ENCODE peak calls at places on chromosomes 6 and 20, in six cellular contexts. T is HTR-8/SVneo; C is WERI-Rb-1; V is T-helper 2 cell; H is nephron progenitor cell; P is CD8-positive, alpha-beta memory T cell. B is an unnamed sample.

GRCh38 chr6:2231438-2231837 is 14.0 kb downstream of the GMDS start:
- DNase-seq in T (no peak), C (no peak), V (no peak), H (no peak), P (no peak), B (no peak)

GRCh38 chr6:161169060-161169459 is 104.8 kb downstream of the AGPAT4 start:
- DNase-seq in T (no peak), C (no peak), V (no peak), H (no peak), P (no peak), B (no peak)

GRCh38 chr6:16739329-16739801 is 21.9 kb downstream of the ATXN1 start:
- DNase-seq in T (no peak), C (peak), V (no peak), H (no peak), P (no peak), B (peak)

GRCh38 chr6:30742316-30743098 is at the start of gene FLOT1:
- DNase-seq in T (peak), C (peak), V (peak), H (peak), P (peak), B (peak)

GRCh38 chr6:110448846-110449544 is 27.4 kb downstream of the SLC22A16 start:
- DNase-seq in T (no peak), C (peak), V (no peak), H (no peak), P (no peak), B (no peak)

GRCh38 chr6:14440215-14440890 is 322.8 kb downstream of the CD83 start:
- DNase-seq in T (no peak), C (peak), V (no peak), H (no peak), P (no peak), B (no peak)

GRCh38 chr20:6038256-6038655 is 15.6 kb downstream of the LRRN4 start:
- DNase-seq in T (no peak), C (no peak), V (no peak), H (no peak), P (no peak), B (peak)

GRCh38 chr20:23869520-23869919 is 10.0 kb downstream of the CST5 start:
- DNase-seq in T (no peak), C (no peak), V (no peak), H (no peak), P (no peak), B (peak)

GRCh38 chr6:121437861-121438651 is 2.6 kb downstream of the GJA1 start:
- DNase-seq in T (no peak), C (no peak), V (no peak), H (peak), P (no peak), B (no peak)

GRCh38 chr6:1113921-1114320 is 198.0 kb upstream of the FOXQ1 start:
- DNase-seq in T (no peak), C (no peak), V (no peak), H (no peak), P (no peak), B (no peak)

GRCh38 chr20:53386186-53386681 is 207.4 kb downstream of the ZNF217 start:
- DNase-seq in T (no peak), C (no peak), V (no peak), H (no peak), P (no peak), B (no peak)

GRCh38 chr6:82959385-82959941 is 106.2 kb downstream of the UBE3D start:
- DNase-seq in T (no peak), C (no peak), V (no peak), H (no peak), P (no peak), B (no peak)

GRCh38 chr6:169225131-169225576 is 28.5 kb downstream of the THBS2 start:
- DNase-seq in T (no peak), C (no peak), V (no peak), H (no peak), P (no peak), B (no peak)

GRCh38 chr20:20856956-20857355 is 144.5 kb upstream of the RALGAPA2 start:
- DNase-seq in T (no peak), C (no peak), V (no peak), H (no peak), P (no peak), B (no peak)

GRCh38 chr20:14234666-14235295 is 102.6 kb downstream of the FLRT3 start:
- DNase-seq in T (no peak), C (no peak), V (no peak), H (no peak), P (no peak), B (no peak)

GRCh38 chr20:64161595-64162238 is 2.5 kb upstream of the MYT1 start:
- DNase-seq in T (no peak), C (peak), V (no peak), H (peak), P (no peak), B (peak)

GRCh38 chr6:133376743-133377142 is 135.6 kb downstream of the EYA4 start:
- DNase-seq in T (no peak), C (no peak), V (no peak), H (no peak), P (no peak), B (no peak)

GRCh38 chr6:37540390-37540789 is 40.7 kb upstream of the CCDC167 start:
- DNase-seq in T (no peak), C (no peak), V (no peak), H (no peak), P (no peak), B (no peak)

GRCh38 chr6:139577124-139577800 is 202.8 kb upstream of the CITED2 start:
- DNase-seq in T (no peak), C (no peak), V (no peak), H (no peak), P (no peak), B (no peak)

GRCh38 chr20:53157443-53158408 is 185.6 kb downstream of the TSHZ2 start:
- DNase-seq in T (no peak), C (peak), V (peak), H (peak), P (peak), B (peak)

GRCh38 chr6:36335465-36336209 is 1.1 kb downstream of the BNIP5 start:
- DNase-seq in T (no peak), C (no peak), V (no peak), H (no peak), P (no peak), B (no peak)

GRCh38 chr6:20497200-20497820 is 36.9 kb upstream of the CDKAL1 start:
- DNase-seq in T (no peak), C (no peak), V (no peak), H (no peak), P (no peak), B (no peak)

GRCh38 chr6:147530132-147531060 is 21.9 kb downstream of the SAMD5 start:
- DNase-seq in T (no peak), C (no peak), V (no peak), H (no peak), P (no peak), B (no peak)

GRCh38 chr6:10713962-10714361 is 8.9 kb upstream of the TMEM14C start:
- DNase-seq in T (no peak), C (no peak), V (no peak), H (no peak), P (no peak), B (no peak)

GRCh38 chr20:21125072-21125848 is 622 bp upstream of the KIZ start:
- DNase-seq in T (peak), C (peak), V (no peak), H (peak), P (no peak), B (peak)

GRCh38 chr6:3285049-3285639 is 26.4 kb downstream of the PSMG4 start:
- DNase-seq in T (no peak), C (no peak), V (no peak), H (no peak), P (peak), B (peak)

GRCh38 chr6:134267917-134268361 is 50.0 kb downstream of the SGK1 start:
- DNase-seq in T (no peak), C (no peak), V (no peak), H (peak), P (no peak), B (peak)

GRCh38 chr20:2984956-2985661 is 58.3 kb upstream of the GNRH2 start:
- DNase-seq in T (peak), C (peak), V (no peak), H (no peak), P (no peak), B (no peak)

GRCh38 chr20:7806831-7807230 is 133.4 kb downstream of the HAO1 start:
- DNase-seq in T (no peak), C (no peak), V (no peak), H (no peak), P (no peak), B (no peak)

GRCh38 chr6:7809346-7809745 is 83.4 kb downstream of the BMP6 start:
- DNase-seq in T (no peak), C (no peak), V (no peak), H (no peak), P (no peak), B (no peak)

GRCh38 chr20:47220161-47220582 is 136.3 kb downstream of the ZMYND8 start:
- DNase-seq in T (peak), C (peak), V (peak), H (peak), P (no peak), B (no peak)

GRCh38 chr6:106727480-106728153 is 98.2 kb downstream of the QRSL1 start:
- DNase-seq in T (no peak), C (no peak), V (no peak), H (no peak), P (no peak), B (no peak)

GRCh38 chr20:61788343-61788742 is 277.3 kb downstream of the TAF4 start:
- DNase-seq in T (no peak), C (no peak), V (no peak), H (no peak), P (no peak), B (no peak)

GRCh38 chr6:104940881-104941693 is 15.8 kb upstream of the LIN28B start:
- DNase-seq in T (peak), C (peak), V (no peak), H (peak), P (no peak), B (peak)

GRCh38 chr20:61755971-61756421 is 309.7 kb downstream of the TAF4 start:
- DNase-seq in T (no peak), C (no peak), V (no peak), H (no peak), P (no peak), B (no peak)

B was measured in midbrain.